ENCODE peak calls at places on chromosomes 1 and 21, in seven cellular contexts. G is neural progenitor cell, D is colonic mucosa, O is endothelial cell, Y is A549, K is IMR-90, C is omental fat pad. I is an unnamed sample.

GRCh38 chr1:37439672-37439995 is 34.7 kb upstream of the ZC3H12A start:
- DNase-seq in O (no peak), D (no peak), G (peak), K (no peak), C (no peak), Y (no peak), I (no peak)

GRCh38 chr21:42685954-42686500 is 32.6 kb downstream of the PDE9A start:
- DNase-seq in K (no peak), G (no peak), Y (no peak), D (no peak), C (no peak), O (no peak), I (no peak)

GRCh38 chr1:221712198-221712684 is 29.6 kb downstream of the DUSP10 start:
- DNase-seq in C (no peak), Y (peak), D (no peak), K (peak), G (no peak), O (no peak), I (no peak)

GRCh38 chr1:201348211-201348566 is 29.3 kb downstream of the TNNT2 start:
- DNase-seq in C (no peak), D (peak), K (peak), Y (peak), G (peak), O (peak), I (peak)

GRCh38 chr1:168709896-168710305 is 19.1 kb downstream of the DPT start:
- DNase-seq in G (no peak), Y (peak), D (no peak), O (no peak), K (no peak), C (no peak), I (no peak)

GRCh38 chr1:6148497-6149241 is 31.5 kb downstream of the CHD5 start:
- DNase-seq in Y (peak), D (peak), K (no peak), O (peak), G (peak), C (peak), I (peak)

GRCh38 chr1:119870917-119871486 is 25.3 kb downstream of the ADAM30 start:
- DNase-seq in Y (peak), D (peak), K (peak), G (peak), O (peak), C (peak), I (peak)

GRCh38 chr1:209012443-209013196 is 570.9 kb upstream of the CAMK1G start:
- DNase-seq in K (no peak), Y (no peak), O (no peak), C (no peak), G (no peak), D (peak), I (no peak)

GRCh38 chr1:30884723-30885122 is 23.8 kb downstream of the SDC3 start:
- DNase-seq in Y (no peak), K (no peak), D (no peak), G (no peak), O (no peak), C (no peak), I (no peak)

GRCh38 chr1:187680823-187681222 is 852.1 kb downstream of the PLA2G4A start:
- DNase-seq in K (peak), Y (no peak), C (no peak), O (no peak), D (no peak), G (no peak), I (no peak)

GRCh38 chr1:200670215-200671118 is 760 bp upstream of the DDX59 start:
- DNase-seq in Y (peak), D (peak), G (peak), K (peak), C (no peak), O (no peak), I (peak)

GRCh38 chr1:153805042-153805745 is 30.0 kb downstream of the SLC27A3 start:
- DNase-seq in C (no peak), D (peak), Y (peak), O (no peak), G (no peak), K (peak), I (no peak)

GRCh38 chr1:216904457-216904856 is 181.2 kb upstream of the ESRRG start:
- DNase-seq in D (no peak), C (no peak), O (no peak), K (no peak), G (no peak), Y (no peak), I (no peak)

GRCh38 chr21:46226920-46227599 is 1.5 kb downstream of the LSS start:
- DNase-seq in D (no peak), O (no peak), K (peak), C (no peak), Y (no peak), G (no peak), I (no peak)

GRCh38 chr1:205491794-205492193 is 12.7 kb upstream of the CDK18 start:
- DNase-seq in D (no peak), C (no peak), K (no peak), O (no peak), G (no peak), Y (no peak), I (no peak)

GRCh38 chr1:232952514-232953175 is 2.2 kb downstream of the NTPCR start:
- DNase-seq in G (peak), K (peak), Y (peak), D (peak), O (peak), C (no peak), I (peak)

GRCh38 chr1:218480137-218480536 is 135.0 kb downstream of the TGFB2 start:
- DNase-seq in D (no peak), C (no peak), G (peak), Y (peak), O (no peak), K (peak), I (no peak)

GRCh38 chr1:150066838-150067183 is 765 bp upstream of the VPS45 start:
- DNase-seq in D (peak), G (peak), K (no peak), C (no peak), Y (no peak), O (peak), I (peak)

GRCh38 chr1:209743145-209743482 is 12.7 kb upstream of the TRAF3IP3 start:
- DNase-seq in G (no peak), K (peak), D (no peak), O (no peak), C (no peak), Y (no peak), I (no peak)

GRCh38 chr1:3054474-3054873 is 14.5 kb upstream of the PRDM16 start:
- DNase-seq in G (no peak), D (no peak), C (peak), O (no peak), K (no peak), Y (no peak), I (no peak)

GRCh38 chr1:198713081-198713480 is 74.2 kb downstream of the PTPRC start:
- DNase-seq in C (no peak), O (no peak), Y (peak), D (no peak), K (peak), G (no peak), I (no peak)

GRCh38 chr1:51119331-51119730 is 17.3 kb downstream of the C1orf185 start:
- DNase-seq in G (no peak), C (no peak), D (no peak), O (no peak), Y (no peak), K (no peak), I (no peak)

GRCh38 chr1:67850151-67850551 is 16.9 kb upstream of the GNG12 start:
- DNase-seq in C (no peak), O (no peak), G (peak), D (no peak), K (peak), Y (peak), I (no peak)

DNA sequence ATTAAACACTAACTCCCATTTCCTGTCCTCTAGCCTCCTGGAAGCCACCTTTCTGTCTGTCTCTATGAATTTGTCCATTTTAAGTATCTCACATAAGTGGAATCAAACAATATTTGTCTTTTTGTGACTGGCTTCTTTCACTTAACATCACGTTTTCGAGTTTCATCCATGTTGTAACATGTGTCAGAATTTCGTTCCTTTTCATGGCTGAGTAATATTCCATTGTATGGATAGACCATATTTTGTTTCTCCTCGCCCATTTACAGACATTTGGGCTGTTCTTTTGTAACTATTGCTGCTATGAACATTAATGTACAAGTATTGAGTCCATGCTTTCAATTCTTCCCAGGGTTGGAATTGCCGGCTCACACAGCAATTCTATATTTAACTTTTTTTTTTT is 15.7 kb upstream of the H6PD start:
- DNase-seq in G (no peak), K (no peak), Y (no peak), O (no peak), C (no peak), D (no peak), I (no peak)
- TF ChIP-seq CTCF in G (no peak), K (no peak), Y (no peak), O (no peak), C (no peak), D (no peak), I (no peak)

GRCh38 chr1:57683037-57683928 is 259.4 kb upstream of the DAB1 start:
- DNase-seq in D (no peak), O (no peak), G (peak), K (no peak), C (no peak), Y (no peak), I (no peak)
- TF ChIP-seq CTCF in D (no peak), O (no peak), G (no peak), K (no peak), C (no peak), Y (no peak), I (no peak)

DNA sequence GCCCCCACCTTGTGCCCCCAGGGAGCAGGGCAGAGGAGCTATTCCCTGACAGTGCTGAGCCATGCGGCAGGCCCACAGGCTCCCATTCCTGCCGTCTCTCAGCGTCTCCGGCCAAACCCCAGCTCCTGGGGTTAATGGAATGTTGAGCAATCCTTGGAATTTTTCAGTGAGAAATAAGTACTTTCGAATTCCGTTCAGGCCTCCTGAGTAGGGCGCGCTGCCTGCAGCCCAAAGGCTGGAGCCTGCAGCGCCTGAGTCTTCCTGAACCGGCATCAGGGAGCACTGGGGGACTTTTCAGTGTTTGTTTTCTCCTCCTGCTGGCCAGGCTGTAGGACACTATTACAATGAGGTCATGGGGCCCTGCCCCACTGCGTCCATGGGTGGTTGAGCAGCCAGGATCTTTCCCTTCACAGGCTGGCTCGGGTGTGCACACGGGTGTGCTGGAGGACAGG is 33.3 kb upstream of the CSF1 start:
- DNase-seq in K (peak), O (peak), G (peak), D (no peak), C (no peak), Y (peak), I (no peak)
- TF ChIP-seq CTCF in K (peak), O (no peak), G (peak), D (no peak), C (no peak), Y (no peak), I (no peak)

DNA sequence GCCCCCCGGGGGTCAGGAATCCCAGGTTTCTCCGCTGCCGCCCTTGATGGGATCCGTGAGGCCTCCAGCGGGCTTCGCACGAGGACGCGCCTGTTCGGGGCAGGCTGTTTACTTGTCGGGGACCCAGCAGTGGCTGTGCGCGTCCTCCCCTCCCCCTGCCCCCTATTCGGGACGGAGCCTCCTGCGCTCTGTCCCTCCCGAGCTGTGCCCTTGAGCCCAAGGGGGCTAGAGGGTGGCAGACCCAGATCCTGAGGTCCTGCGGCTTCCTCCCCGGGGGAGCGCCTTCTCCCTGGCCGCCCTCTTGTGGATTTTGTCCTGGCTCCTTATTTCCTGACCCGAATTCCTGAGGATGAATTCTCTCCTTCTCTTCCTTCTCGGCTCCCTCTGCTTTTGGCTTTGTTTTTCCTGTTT is 38.4 kb downstream of the PIK3CD start:
- DNase-seq in G (peak), K (no peak), O (peak), C (no peak), D (peak), Y (no peak), I (peak)
- TF ChIP-seq CTCF in G (no peak), K (peak), O (no peak), C (no peak), D (no peak), Y (peak), I (no peak)

DNA sequence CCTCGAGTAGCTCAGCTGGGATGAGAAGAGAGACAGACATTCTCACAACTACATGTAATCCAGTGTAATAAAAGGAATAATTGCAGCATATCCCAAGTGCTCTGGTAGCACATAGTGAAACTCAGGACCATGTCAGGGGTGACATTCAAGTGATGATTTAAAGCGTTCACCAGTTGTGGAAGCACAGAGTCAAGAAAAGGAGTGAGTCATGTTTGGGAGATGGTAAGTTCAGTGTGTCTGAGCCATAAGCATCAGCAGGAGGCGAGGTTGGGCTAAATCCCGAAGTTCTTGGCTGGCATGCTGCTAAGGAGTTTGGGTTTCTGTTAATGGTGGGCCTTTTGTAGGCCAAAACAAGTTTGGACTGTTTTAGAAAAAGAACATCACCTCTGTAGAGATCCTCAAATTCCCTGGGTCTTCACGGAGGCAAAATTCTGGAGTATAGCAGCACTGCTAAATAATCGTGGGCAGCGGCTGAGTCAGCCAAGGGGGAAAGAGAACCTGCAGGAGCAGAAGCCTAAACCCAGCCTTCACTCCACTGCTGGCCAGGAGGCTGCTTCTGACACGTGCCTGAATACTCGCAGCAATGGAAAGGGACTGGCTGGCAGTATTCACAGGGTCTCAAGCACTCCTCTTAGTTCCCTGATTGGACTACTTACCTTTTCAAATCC is 7.2 kb upstream of the NHLH1 start:
- DNase-seq in C (no peak), G (no peak), K (peak), Y (no peak), O (no peak), D (no peak), I (no peak)
- TF ChIP-seq CTCF in C (no peak), G (no peak), K (no peak), Y (no peak), O (no peak), D (no peak), I (no peak)

GRCh38 chr21:35050348-35051286 is 1.5 kb upstream of the RUNX1 start:
- DNase-seq in Y (no peak), G (no peak), O (no peak), K (peak), C (no peak), D (no peak), I (no peak)

GRCh38 chr21:35051287-35051818 is 2.3 kb upstream of the RUNX1 start:
- DNase-seq in D (peak), K (peak), Y (peak), O (peak), G (peak), C (no peak), I (peak)

GRCh38 chr21:35052786-35053185 is 3.7 kb upstream of the RUNX1 start:
- DNase-seq in O (no peak), C (no peak), D (no peak), Y (no peak), G (no peak), K (no peak), I (no peak)

GRCh38 chr21:35057428-35057827 is 8.3 kb upstream of the RUNX1 start:
- DNase-seq in O (no peak), C (no peak), G (no peak), Y (no peak), K (no peak), D (no peak), I (no peak)

DNA sequence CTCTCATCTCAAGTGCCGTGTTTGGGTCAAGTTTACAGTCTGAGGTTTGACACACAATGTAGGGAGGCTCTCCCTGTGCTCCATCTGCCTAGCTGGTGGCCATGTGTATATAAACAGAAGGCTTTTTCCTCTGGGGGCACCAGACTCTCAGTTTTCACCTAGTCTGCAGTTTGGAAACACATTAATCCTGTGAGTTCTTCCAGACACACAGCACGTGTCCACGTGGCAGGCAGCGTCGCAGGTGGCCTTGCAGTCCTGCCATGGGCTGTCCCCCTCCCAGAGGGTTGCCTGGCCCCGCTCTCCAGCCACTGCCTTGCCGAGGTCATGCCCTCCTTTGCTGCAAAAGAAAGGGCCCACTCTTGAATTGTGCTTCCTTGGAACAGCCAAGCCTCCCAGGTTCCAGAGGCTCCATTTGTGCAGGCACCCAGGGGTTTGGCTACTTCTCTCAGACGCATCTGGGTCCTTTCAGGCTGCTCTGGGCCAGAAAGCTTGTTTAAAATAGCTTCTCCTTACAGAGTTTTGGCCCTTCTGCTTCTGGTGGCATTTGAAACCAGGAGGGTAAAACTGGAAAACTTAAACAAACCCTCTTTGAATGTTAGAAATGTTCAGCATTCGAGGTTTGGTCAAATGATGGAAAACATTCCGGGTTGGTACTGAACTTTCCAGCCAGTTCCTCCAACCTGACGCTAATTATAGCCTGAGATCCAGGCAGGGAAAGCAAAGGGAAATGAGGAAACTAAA is 4.4 kb upstream of the RUNX1 start:
- DNase-seq in K (no peak), O (no peak), G (peak), Y (no peak), C (no peak), D (no peak), I (peak)
- TF ChIP-seq CTCF in K (no peak), O (no peak), G (peak), Y (no peak), C (no peak), D (no peak), I (no peak)

DNA sequence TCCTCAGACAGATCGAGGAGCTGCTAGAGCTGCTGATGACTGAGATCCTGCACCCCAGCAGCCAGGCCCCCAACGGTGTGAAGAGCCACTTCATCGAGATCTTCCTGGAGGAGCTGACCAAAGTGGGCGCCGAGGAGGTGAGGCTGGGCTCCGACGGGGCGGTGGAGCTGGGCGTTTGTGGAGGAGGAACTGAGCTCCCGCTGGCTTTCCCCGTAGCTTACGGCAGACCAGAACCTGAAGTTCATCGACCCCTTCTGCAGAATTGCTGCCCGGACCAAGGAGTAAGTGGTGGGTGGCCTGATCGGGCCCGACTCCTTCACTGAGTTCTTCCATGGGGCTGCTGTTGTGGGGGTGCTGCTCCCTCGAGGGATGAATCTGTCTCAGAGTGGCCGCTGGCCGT is 8.0 kb downstream of the RRP1 start:
- DNase-seq in Y (no peak), G (no peak), K (no peak), D (no peak), C (no peak), O (no peak), I (no peak)
- TF ChIP-seq CTCF in Y (no peak), G (no peak), K (no peak), D (no peak), C (no peak), O (no peak), I (no peak)

GRCh38 chr1:173383341-173383740 is 93.8 kb upstream of the PRDX6 start:
- DNase-seq in D (no peak), O (no peak), G (no peak), C (no peak), K (peak), Y (no peak), I (no peak)
- TF ChIP-seq CTCF in D (no peak), O (no peak), G (no peak), C (no peak), K (no peak), Y (no peak), I (no peak)